ENCODE peak calls at places on chromosomes 16 and 17, in six cellular contexts. One of them, this sample, is unnamed.

GRCh38 chr17:78256705-78257559 is 25.5 kb downstream of the TMEM235 start:
- DNase-seq in naive thymus-derived CD4-positive, alpha-beta T cell: no peak
- DNase-seq in stimulated activated CD4-positive, alpha-beta T cell treated with anti-CD3 and anti-CD28 coated beads, Interleukin-15, amount 100 ng/mL, for 1 hour: no peak
- DNase-seq in hepatocyte: no peak
- DNase-seq in stimulated activated CD8-positive, alpha-beta memory T cell treated with anti-CD3 and anti-CD28 coated beads, Interleukin-15, amount 100 ng/mL, for 24 hours: no peak
- DNase-seq in occipital lobe: no peak
- DNase-seq in this sample: no peak

GRCh38 chr16:49179714-49180330 is 101.8 kb downstream of the CBLN1 start:
- DNase-seq in naive thymus-derived CD4-positive, alpha-beta T cell: no peak
- DNase-seq in stimulated activated CD4-positive, alpha-beta T cell treated with anti-CD3 and anti-CD28 coated beads, Interleukin-15, amount 100 ng/mL, for 1 hour: no peak
- DNase-seq in hepatocyte: peak
- DNase-seq in stimulated activated CD8-positive, alpha-beta memory T cell treated with anti-CD3 and anti-CD28 coated beads, Interleukin-15, amount 100 ng/mL, for 24 hours: no peak
- DNase-seq in occipital lobe: no peak
- DNase-seq in this sample: no peak

GRCh38 chr17:45934044-45934979 is 40.0 kb downstream of the MAPT start:
- DNase-seq in naive thymus-derived CD4-positive, alpha-beta T cell: no peak
- DNase-seq in stimulated activated CD4-positive, alpha-beta T cell treated with anti-CD3 and anti-CD28 coated beads, Interleukin-15, amount 100 ng/mL, for 1 hour: no peak
- DNase-seq in hepatocyte: no peak
- DNase-seq in stimulated activated CD8-positive, alpha-beta memory T cell treated with anti-CD3 and anti-CD28 coated beads, Interleukin-15, amount 100 ng/mL, for 24 hours: no peak
- DNase-seq in occipital lobe: no peak
- DNase-seq in this sample: no peak

GRCh38 chr17:50212121-50212843 is 10.9 kb upstream of the COL1A1 start:
- DNase-seq in naive thymus-derived CD4-positive, alpha-beta T cell: no peak
- DNase-seq in stimulated activated CD4-positive, alpha-beta T cell treated with anti-CD3 and anti-CD28 coated beads, Interleukin-15, amount 100 ng/mL, for 1 hour: no peak
- DNase-seq in hepatocyte: peak
- DNase-seq in stimulated activated CD8-positive, alpha-beta memory T cell treated with anti-CD3 and anti-CD28 coated beads, Interleukin-15, amount 100 ng/mL, for 24 hours: no peak
- DNase-seq in occipital lobe: no peak
- DNase-seq in this sample: no peak

GRCh38 chr17:63622571-63623390 is 564 bp downstream of the MAP3K3 start:
- DNase-seq in naive thymus-derived CD4-positive, alpha-beta T cell: peak
- DNase-seq in stimulated activated CD4-positive, alpha-beta T cell treated with anti-CD3 and anti-CD28 coated beads, Interleukin-15, amount 100 ng/mL, for 1 hour: peak
- DNase-seq in hepatocyte: peak
- DNase-seq in stimulated activated CD8-positive, alpha-beta memory T cell treated with anti-CD3 and anti-CD28 coated beads, Interleukin-15, amount 100 ng/mL, for 24 hours: peak
- DNase-seq in occipital lobe: peak
- DNase-seq in this sample: peak

GRCh38 chr16:13554020-13554419 is 365.9 kb upstream of the ERCC4 start:
- DNase-seq in naive thymus-derived CD4-positive, alpha-beta T cell: no peak
- DNase-seq in stimulated activated CD4-positive, alpha-beta T cell treated with anti-CD3 and anti-CD28 coated beads, Interleukin-15, amount 100 ng/mL, for 1 hour: no peak
- DNase-seq in hepatocyte: no peak
- DNase-seq in stimulated activated CD8-positive, alpha-beta memory T cell treated with anti-CD3 and anti-CD28 coated beads, Interleukin-15, amount 100 ng/mL, for 24 hours: no peak
- DNase-seq in occipital lobe: no peak
- DNase-seq in this sample: no peak

GRCh38 chr16:89395150-89396142 is 94.9 kb downstream of the ANKRD11 start:
- DNase-seq in naive thymus-derived CD4-positive, alpha-beta T cell: no peak
- DNase-seq in stimulated activated CD4-positive, alpha-beta T cell treated with anti-CD3 and anti-CD28 coated beads, Interleukin-15, amount 100 ng/mL, for 1 hour: no peak
- DNase-seq in hepatocyte: peak
- DNase-seq in stimulated activated CD8-positive, alpha-beta memory T cell treated with anti-CD3 and anti-CD28 coated beads, Interleukin-15, amount 100 ng/mL, for 24 hours: no peak
- DNase-seq in occipital lobe: peak
- DNase-seq in this sample: no peak

GRCh38 chr17:2075336-2076056 is 20.6 kb downstream of the HIC1 start:
- DNase-seq in naive thymus-derived CD4-positive, alpha-beta T cell: no peak
- DNase-seq in stimulated activated CD4-positive, alpha-beta T cell treated with anti-CD3 and anti-CD28 coated beads, Interleukin-15, amount 100 ng/mL, for 1 hour: no peak
- DNase-seq in hepatocyte: peak
- DNase-seq in stimulated activated CD8-positive, alpha-beta memory T cell treated with anti-CD3 and anti-CD28 coated beads, Interleukin-15, amount 100 ng/mL, for 24 hours: no peak
- DNase-seq in occipital lobe: no peak
- DNase-seq in this sample: no peak

GRCh38 chr17:58242171-58242784 is 3.9 kb downstream of the LPO start:
- DNase-seq in naive thymus-derived CD4-positive, alpha-beta T cell: no peak
- DNase-seq in stimulated activated CD4-positive, alpha-beta T cell treated with anti-CD3 and anti-CD28 coated beads, Interleukin-15, amount 100 ng/mL, for 1 hour: no peak
- DNase-seq in hepatocyte: no peak
- DNase-seq in stimulated activated CD8-positive, alpha-beta memory T cell treated with anti-CD3 and anti-CD28 coated beads, Interleukin-15, amount 100 ng/mL, for 24 hours: no peak
- DNase-seq in occipital lobe: no peak
- DNase-seq in this sample: no peak

GRCh38 chr16:74844041-74844826 is 69.6 kb upstream of the FA2H start:
- DNase-seq in naive thymus-derived CD4-positive, alpha-beta T cell: no peak
- DNase-seq in stimulated activated CD4-positive, alpha-beta T cell treated with anti-CD3 and anti-CD28 coated beads, Interleukin-15, amount 100 ng/mL, for 1 hour: no peak
- DNase-seq in hepatocyte: no peak
- DNase-seq in stimulated activated CD8-positive, alpha-beta memory T cell treated with anti-CD3 and anti-CD28 coated beads, Interleukin-15, amount 100 ng/mL, for 24 hours: no peak
- DNase-seq in occipital lobe: no peak
- DNase-seq in this sample: no peak

GRCh38 chr17:81120695-81121621 is 44.3 kb upstream of the PVALEF start:
- DNase-seq in naive thymus-derived CD4-positive, alpha-beta T cell: no peak
- DNase-seq in stimulated activated CD4-positive, alpha-beta T cell treated with anti-CD3 and anti-CD28 coated beads, Interleukin-15, amount 100 ng/mL, for 1 hour: no peak
- DNase-seq in hepatocyte: no peak
- DNase-seq in stimulated activated CD8-positive, alpha-beta memory T cell treated with anti-CD3 and anti-CD28 coated beads, Interleukin-15, amount 100 ng/mL, for 24 hours: no peak
- DNase-seq in occipital lobe: no peak
- DNase-seq in this sample: no peak

GRCh38 chr17:19263621-19264010 is 26.4 kb downstream of the EPN2 start:
- DNase-seq in naive thymus-derived CD4-positive, alpha-beta T cell: no peak
- DNase-seq in stimulated activated CD4-positive, alpha-beta T cell treated with anti-CD3 and anti-CD28 coated beads, Interleukin-15, amount 100 ng/mL, for 1 hour: no peak
- DNase-seq in hepatocyte: no peak
- DNase-seq in stimulated activated CD8-positive, alpha-beta memory T cell treated with anti-CD3 and anti-CD28 coated beads, Interleukin-15, amount 100 ng/mL, for 24 hours: no peak
- DNase-seq in occipital lobe: no peak
- DNase-seq in this sample: no peak

GRCh38 chr17:72465191-72466024 is 344.6 kb downstream of the SOX9 start:
- DNase-seq in naive thymus-derived CD4-positive, alpha-beta T cell: no peak
- DNase-seq in stimulated activated CD4-positive, alpha-beta T cell treated with anti-CD3 and anti-CD28 coated beads, Interleukin-15, amount 100 ng/mL, for 1 hour: no peak
- DNase-seq in hepatocyte: peak
- DNase-seq in stimulated activated CD8-positive, alpha-beta memory T cell treated with anti-CD3 and anti-CD28 coated beads, Interleukin-15, amount 100 ng/mL, for 24 hours: no peak
- DNase-seq in occipital lobe: no peak
- DNase-seq in this sample: no peak

GRCh38 chr17:74394977-74395376 is 27.7 kb downstream of the GPR142 start:
- DNase-seq in naive thymus-derived CD4-positive, alpha-beta T cell: no peak
- DNase-seq in stimulated activated CD4-positive, alpha-beta T cell treated with anti-CD3 and anti-CD28 coated beads, Interleukin-15, amount 100 ng/mL, for 1 hour: no peak
- DNase-seq in hepatocyte: no peak
- DNase-seq in stimulated activated CD8-positive, alpha-beta memory T cell treated with anti-CD3 and anti-CD28 coated beads, Interleukin-15, amount 100 ng/mL, for 24 hours: no peak
- DNase-seq in occipital lobe: no peak
- DNase-seq in this sample: no peak

GRCh38 chr17:40915721-40916256 is 21.7 kb downstream of the KRT23 start:
- DNase-seq in naive thymus-derived CD4-positive, alpha-beta T cell: no peak
- DNase-seq in stimulated activated CD4-positive, alpha-beta T cell treated with anti-CD3 and anti-CD28 coated beads, Interleukin-15, amount 100 ng/mL, for 1 hour: no peak
- DNase-seq in hepatocyte: no peak
- DNase-seq in stimulated activated CD8-positive, alpha-beta memory T cell treated with anti-CD3 and anti-CD28 coated beads, Interleukin-15, amount 100 ng/mL, for 24 hours: no peak
- DNase-seq in occipital lobe: no peak
- DNase-seq in this sample: no peak

GRCh38 chr17:43309505-43310329 is 75.9 kb upstream of the RNU2-1 start:
- DNase-seq in naive thymus-derived CD4-positive, alpha-beta T cell: no peak
- DNase-seq in stimulated activated CD4-positive, alpha-beta T cell treated with anti-CD3 and anti-CD28 coated beads, Interleukin-15, amount 100 ng/mL, for 1 hour: no peak
- DNase-seq in hepatocyte: no peak
- DNase-seq in stimulated activated CD8-positive, alpha-beta memory T cell treated with anti-CD3 and anti-CD28 coated beads, Interleukin-15, amount 100 ng/mL, for 24 hours: no peak
- DNase-seq in occipital lobe: no peak
- DNase-seq in this sample: no peak

GRCh38 chr17:61809816-61810392 is 53.4 kb downstream of the BRIP1 start:
- DNase-seq in naive thymus-derived CD4-positive, alpha-beta T cell: no peak
- DNase-seq in stimulated activated CD4-positive, alpha-beta T cell treated with anti-CD3 and anti-CD28 coated beads, Interleukin-15, amount 100 ng/mL, for 1 hour: no peak
- DNase-seq in hepatocyte: no peak
- DNase-seq in stimulated activated CD8-positive, alpha-beta memory T cell treated with anti-CD3 and anti-CD28 coated beads, Interleukin-15, amount 100 ng/mL, for 24 hours: no peak
- DNase-seq in occipital lobe: no peak
- DNase-seq in this sample: no peak

GRCh38 chr17:80826955-80827645 is 164.5 kb upstream of the CHMP6 start:
- DNase-seq in naive thymus-derived CD4-positive, alpha-beta T cell: no peak
- DNase-seq in stimulated activated CD4-positive, alpha-beta T cell treated with anti-CD3 and anti-CD28 coated beads, Interleukin-15, amount 100 ng/mL, for 1 hour: no peak
- DNase-seq in hepatocyte: peak
- DNase-seq in stimulated activated CD8-positive, alpha-beta memory T cell treated with anti-CD3 and anti-CD28 coated beads, Interleukin-15, amount 100 ng/mL, for 24 hours: no peak
- DNase-seq in occipital lobe: peak
- DNase-seq in this sample: no peak

GRCh38 chr17:27550974-27551505 is 79.9 kb upstream of the LGALS9 start:
- DNase-seq in naive thymus-derived CD4-positive, alpha-beta T cell: no peak
- DNase-seq in stimulated activated CD4-positive, alpha-beta T cell treated with anti-CD3 and anti-CD28 coated beads, Interleukin-15, amount 100 ng/mL, for 1 hour: no peak
- DNase-seq in hepatocyte: no peak
- DNase-seq in stimulated activated CD8-positive, alpha-beta memory T cell treated with anti-CD3 and anti-CD28 coated beads, Interleukin-15, amount 100 ng/mL, for 24 hours: no peak
- DNase-seq in occipital lobe: no peak
- DNase-seq in this sample: no peak

GRCh38 chr16:89697616-89698331 is 3.7 kb downstream of the SPATA2L start:
- DNase-seq in naive thymus-derived CD4-positive, alpha-beta T cell: no peak
- DNase-seq in stimulated activated CD4-positive, alpha-beta T cell treated with anti-CD3 and anti-CD28 coated beads, Interleukin-15, amount 100 ng/mL, for 1 hour: no peak
- DNase-seq in hepatocyte: peak
- DNase-seq in stimulated activated CD8-positive, alpha-beta memory T cell treated with anti-CD3 and anti-CD28 coated beads, Interleukin-15, amount 100 ng/mL, for 24 hours: no peak
- DNase-seq in occipital lobe: no peak
- DNase-seq in this sample: no peak

GRCh38 chr16:1169285-1170075 is 16.6 kb downstream of the CACNA1H start:
- DNase-seq in naive thymus-derived CD4-positive, alpha-beta T cell: no peak
- DNase-seq in stimulated activated CD4-positive, alpha-beta T cell treated with anti-CD3 and anti-CD28 coated beads, Interleukin-15, amount 100 ng/mL, for 1 hour: no peak
- DNase-seq in hepatocyte: no peak
- DNase-seq in stimulated activated CD8-positive, alpha-beta memory T cell treated with anti-CD3 and anti-CD28 coated beads, Interleukin-15, amount 100 ng/mL, for 24 hours: no peak
- DNase-seq in occipital lobe: no peak
- DNase-seq in this sample: no peak